ENCODE peak calls at places on chromosome 13, in four cellular contexts. H, M, P and L are unnamed samples.

GRCh38 chr13:45847554-45848224 is 3.9 kb downstream of the SIAH3 start:
- DNase-seq in P (no peak), M (no peak), H (no peak), L (no peak)

GRCh38 chr13:46679369-46680180 is 117.4 kb downstream of the ESD start:
- DNase-seq in M (peak; percentile 53), H (no peak), P (peak; percentile 9), L (peak; percentile 64)

GRCh38 chr13:113669871-113670341 is 2.9 kb downstream of the GRK1 start:
- DNase-seq in H (no peak), M (no peak), P (no peak), L (no peak)

GRCh38 chr13:51456510-51456909 is 3.7 kb upstream of the INTS6 start:
- DNase-seq in H (no peak), M (no peak), P (no peak), L (no peak)

GRCh38 chr13:43776680-43777079 is 10.1 kb downstream of the ENOX1 start:
- DNase-seq in M (no peak), P (no peak), H (no peak), L (no peak)

GRCh38 chr13:51520524-51520923 is 63.7 kb upstream of the WDFY2 start:
- DNase-seq in H (no peak), P (peak; percentile 63), M (no peak), L (no peak)

GRCh38 chr13:46492946-46493345 is 60.0 kb upstream of the LRCH1 start:
- DNase-seq in M (no peak), H (peak; percentile 17), P (peak; percentile 22), L (peak; percentile 46)

GRCh38 chr13:107157272-107157671 is 589.3 kb upstream of the ARGLU1 start:
- DNase-seq in H (no peak), M (no peak), P (no peak), L (no peak)

GRCh38 chr13:73215807-73216206 is 157.0 kb downstream of the KLF5 start:
- DNase-seq in M (no peak), H (no peak), P (no peak), L (no peak)

GRCh38 chr13:40207110-40207478 is 459.3 kb downstream of the FOXO1 start:
- DNase-seq in H (no peak), P (no peak), M (peak; percentile 74), L (no peak)

GRCh38 chr13:24138911-24139310 is 21.6 kb upstream of the SPATA13 start:
- DNase-seq in M (no peak), H (no peak), P (no peak), L (no peak)

GRCh38 chr13:105587786-105588185 is 947.7 kb downstream of the EFNB2 start:
- DNase-seq in P (no peak), H (no peak), M (no peak), L (no peak)

GRCh38 chr13:40430234-40430633 is 236.2 kb downstream of the FOXO1 start:
- DNase-seq in P (no peak), H (no peak), M (no peak), L (peak; percentile 27)

GRCh38 chr13:48536851-48537250 is 4.0 kb upstream of the RCBTB2 start:
- DNase-seq in M (no peak), P (no peak), H (no peak), L (no peak)

GRCh38 chr13:22252281-22252830 is 581.5 kb downstream of the FGF9 start:
- DNase-seq in M (no peak), P (no peak), H (no peak), L (no peak)

GRCh38 chr13:109205315-109205714 is 575.9 kb downstream of the MYO16 start:
- DNase-seq in M (no peak), H (no peak), P (no peak), L (no peak)

GRCh38 chr13:109203587-109203986 is 574.2 kb downstream of the MYO16 start:
- DNase-seq in H (no peak), P (no peak), M (no peak), L (no peak)

GRCh38 chr13:109206616-109207015 is 577.2 kb downstream of the MYO16 start:
- DNase-seq in M (no peak), P (no peak), H (no peak), L (no peak)

GRCh38 chr13:109204252-109204651 is 574.8 kb downstream of the MYO16 start:
- DNase-seq in H (no peak), M (no peak), P (no peak), L (no peak)

DNA sequence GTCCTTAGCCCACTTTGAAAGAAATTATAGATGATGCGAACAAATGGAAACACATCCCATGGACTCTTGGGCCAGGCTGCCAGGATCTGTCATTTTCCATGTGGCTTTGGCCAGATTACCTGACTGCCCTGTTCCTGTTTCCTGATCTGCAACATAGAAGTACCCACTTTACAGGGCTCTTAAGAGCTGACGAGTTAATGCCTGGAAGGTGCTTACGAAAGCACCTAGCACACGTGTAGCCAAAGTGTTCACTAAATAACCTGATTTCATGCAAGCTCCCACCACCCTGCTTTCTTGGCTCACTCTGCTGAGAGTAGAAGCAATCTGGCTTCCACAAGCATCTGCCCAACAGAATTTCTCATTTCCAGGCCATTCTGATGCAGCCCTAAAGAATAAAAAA is 575.2 kb downstream of the MYO16 start:
- DNase-seq in M (no peak), H (no peak), P (no peak), L (no peak)
- TF ChIP-seq FOXM1 in M (no peak), H (no peak), P (no peak), L (no peak)

GRCh38 chr13:60754211-60754610 is 357.2 kb downstream of the TDRD3 start:
- DNase-seq in M (no peak), H (no peak), P (no peak), L (no peak)

GRCh38 chr13:60754691-60755090 is 357.7 kb downstream of the TDRD3 start:
- DNase-seq in M (no peak), P (no peak), H (no peak), L (no peak)

GRCh38 chr13:60757481-60757880 is 360.5 kb downstream of the TDRD3 start:
- DNase-seq in P (no peak), M (no peak), H (no peak), L (no peak)

GRCh38 chr13:60756306-60756705 is 359.3 kb downstream of the TDRD3 start:
- DNase-seq in H (no peak), P (no peak), M (no peak), L (no peak)

GRCh38 chr13:60755380-60756163 is 358.6 kb downstream of the TDRD3 start:
- DNase-seq in M (no peak), H (no peak), P (no peak), L (no peak)
- TF ChIP-seq JUND in M (no peak), H (no peak), P (no peak), L (no peak)

DNA sequence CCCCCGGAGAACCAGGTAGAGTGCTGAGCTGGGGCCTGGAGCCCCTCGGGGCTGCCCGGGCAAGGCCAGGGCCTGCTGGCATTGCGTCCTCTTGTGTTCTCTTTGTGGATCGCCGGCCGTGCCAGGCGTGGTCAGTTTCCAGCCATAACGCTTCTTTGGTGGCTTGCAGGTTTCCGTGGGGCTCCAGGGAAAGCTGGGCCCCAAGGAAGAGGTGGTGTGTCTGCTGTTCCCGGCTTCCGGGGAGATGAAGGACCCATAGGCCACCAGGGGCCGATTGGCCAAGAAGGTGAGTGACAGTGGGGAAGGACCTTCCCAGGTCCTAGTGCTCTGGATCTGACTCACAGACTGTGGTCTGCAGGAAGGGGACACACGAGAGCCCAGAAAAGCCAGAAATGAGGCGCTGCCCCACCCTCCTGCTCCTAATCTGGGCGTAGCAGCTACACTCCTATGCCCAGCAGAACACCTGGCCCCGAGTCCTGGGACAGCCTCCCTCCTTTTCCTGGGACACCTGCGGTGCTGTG is 57.5 kb downstream of the RAB20 start:
- DNase-seq in M (no peak), P (no peak), H (peak; percentile 58), L (no peak)
- TF ChIP-seq FOXM1 in M (no peak), P (no peak), H (no peak), L (no peak)

GRCh38 chr13:95153647-95154405 is 147.4 kb downstream of the ABCC4 start:
- DNase-seq in P (no peak), H (no peak), M (no peak), L (no peak)
- TF ChIP-seq JUND in P (no peak), H (no peak), M (no peak), L (no peak)

GRCh38 chr13:94232161-94232560 is 247.3 kb downstream of the DCT start:
- DNase-seq in P (no peak), M (no peak), H (no peak), L (no peak)

GRCh38 chr13:94232956-94233355 is 246.5 kb downstream of the DCT start:
- DNase-seq in H (no peak), M (no peak), P (no peak), L (no peak)

GRCh38 chr13:94224670-94225069 is 254.8 kb downstream of the DCT start:
- DNase-seq in H (no peak), P (peak; percentile 5), M (no peak), L (no peak)

GRCh38 chr13:94227255-94227879 is 252.1 kb downstream of the DCT start:
- DNase-seq in H (no peak), P (no peak), M (no peak), L (no peak)

GRCh38 chr13:94228781-94229180 is 250.7 kb downstream of the DCT start:
- DNase-seq in P (no peak), M (no peak), H (no peak), L (no peak)
- TF ChIP-seq FOXM1 in P (no peak), M (no peak), H (no peak), L (no peak)

GRCh38 chr13:111126509-111126908 is 11.4 kb downstream of the ARHGEF7 start:
- DNase-seq in P (no peak), H (no peak), M (no peak), L (no peak)

GRCh38 chr13:111130111-111130508 is 15.0 kb downstream of the ARHGEF7 start:
- DNase-seq in P (no peak), M (no peak), H (no peak), L (no peak)

GRCh38 chr13:111131048-111131447 is 15.9 kb downstream of the ARHGEF7 start:
- DNase-seq in M (no peak), P (no peak), H (no peak), L (no peak)

GRCh38 chr13:111131610-111132009 is 16.5 kb downstream of the ARHGEF7 start:
- DNase-seq in H (no peak), P (no peak), M (no peak), L (no peak)

DNA sequence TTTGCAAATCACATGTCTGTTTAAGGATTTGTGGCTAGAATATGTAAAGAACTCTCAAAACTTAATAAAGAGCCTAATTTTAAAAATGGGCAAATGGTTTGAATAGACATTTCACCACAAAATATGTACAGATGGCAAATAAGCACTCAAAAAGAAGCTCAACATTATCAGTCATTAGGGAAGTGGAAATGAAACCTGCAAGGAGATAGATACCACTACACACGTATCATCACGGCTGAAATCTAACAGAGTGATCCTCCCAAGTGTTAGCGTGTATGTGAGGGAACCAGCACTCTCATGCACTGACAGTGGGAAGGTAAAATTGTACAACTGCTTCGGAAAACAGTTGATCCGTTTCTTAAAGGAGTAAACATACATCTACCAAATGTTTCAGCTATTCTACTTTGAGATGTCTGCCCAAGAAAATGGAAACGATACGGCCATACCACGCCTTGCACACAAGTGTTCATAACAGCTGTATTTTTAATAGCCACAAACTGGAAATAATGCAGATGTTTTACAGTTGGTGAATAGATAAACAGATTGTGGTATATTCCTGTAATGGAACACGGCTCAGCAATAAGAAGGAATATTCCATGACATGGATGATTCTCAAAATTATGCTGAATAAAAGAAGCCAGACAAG is 14.5 kb downstream of the ARHGEF7 start:
- DNase-seq in H (no peak), P (no peak), M (peak; percentile 62), L (no peak)
- TF ChIP-seq JUND in H (no peak), P (no peak), M (peak; percentile 40), L (no peak)

GRCh38 chr13:109569938-109570711 is 216.3 kb downstream of the IRS2 start:
- DNase-seq in M (peak; percentile 8), H (no peak), P (no peak), L (no peak)
- TF ChIP-seq FOXM1 in M (no peak), H (no peak), P (no peak), L (no peak)